ENCODE peak calls at places on chromosomes 6 and 20, in nine cellular contexts. One of them, this sample, is unnamed.
A peak's percentile ranks its signal among the peaks of the same experiment; 100 is the strongest.

GRCh38 chr6:129140571-129140970 is 257.6 kb downstream of the LAMA2 start:
- DNase-seq in stomach: no peak
- DNase-seq in HCT116: no peak
- DNase-seq in uterus: peak; percentile 38
- DNase-seq in spleen: no peak
- DNase-seq in NB4: no peak
- DNase-seq in H1: no peak
- DNase-seq in GM12878: no peak
- DNase-seq in A549: no peak
- DNase-seq in this sample: no peak

GRCh38 chr6:89412071-89413005 is at the start of gene RRAGD:
- DNase-seq in uterus: peak; percentile 41
- DNase-seq in A549: peak; percentile 50
- DNase-seq in NB4: peak; percentile 85
- DNase-seq in HCT116: peak; percentile 4
- DNase-seq in H1: peak; percentile 67
- DNase-seq in stomach: peak; percentile 66
- DNase-seq in spleen: peak; percentile 91
- DNase-seq in GM12878: no peak
- DNase-seq in this sample: peak; percentile 81

GRCh38 chr6:106069478-106069877 is 16.7 kb upstream of the PRDM1 start:
- DNase-seq in NB4: no peak
- DNase-seq in stomach: peak; percentile 48
- DNase-seq in GM12878: no peak
- DNase-seq in A549: no peak
- DNase-seq in H1: no peak
- DNase-seq in spleen: no peak
- DNase-seq in HCT116: no peak
- DNase-seq in uterus: no peak
- DNase-seq in this sample: peak; percentile 84

GRCh38 chr6:161271343-161272019 is 2.4 kb downstream of the AGPAT4 start:
- DNase-seq in stomach: no peak
- DNase-seq in NB4: peak; percentile 8
- DNase-seq in GM12878: no peak
- DNase-seq in uterus: no peak
- DNase-seq in A549: no peak
- DNase-seq in H1: no peak
- DNase-seq in spleen: no peak
- DNase-seq in HCT116: no peak
- DNase-seq in this sample: no peak

GRCh38 chr6:120584111-120584760 is 750.0 kb downstream of the TBC1D32 start:
- DNase-seq in GM12878: no peak
- DNase-seq in NB4: no peak
- DNase-seq in uterus: no peak
- DNase-seq in HCT116: no peak
- DNase-seq in A549: no peak
- DNase-seq in H1: peak; percentile 49
- DNase-seq in spleen: no peak
- DNase-seq in stomach: no peak
- DNase-seq in this sample: no peak

GRCh38 chr20:24964518-24964838 is 15.4 kb downstream of the CST7 start:
- DNase-seq in NB4: no peak
- DNase-seq in A549: no peak
- DNase-seq in stomach: no peak
- DNase-seq in H1: no peak
- DNase-seq in spleen: no peak
- DNase-seq in HCT116: no peak
- DNase-seq in uterus: no peak
- DNase-seq in GM12878: no peak
- DNase-seq in this sample: no peak

GRCh38 chr20:44967207-44967807 is 995 bp downstream of the STK4 start:
- DNase-seq in GM12878: no peak
- DNase-seq in NB4: peak; percentile 76
- DNase-seq in H1: no peak
- DNase-seq in uterus: no peak
- DNase-seq in A549: no peak
- DNase-seq in stomach: no peak
- DNase-seq in spleen: no peak
- DNase-seq in HCT116: no peak
- DNase-seq in this sample: no peak

GRCh38 chr6:15366879-15367278 is 121.0 kb downstream of the JARID2 start:
- DNase-seq in HCT116: no peak
- DNase-seq in NB4: no peak
- DNase-seq in spleen: no peak
- DNase-seq in GM12878: no peak
- DNase-seq in A549: no peak
- DNase-seq in uterus: no peak
- DNase-seq in stomach: no peak
- DNase-seq in H1: no peak
- DNase-seq in this sample: no peak

GRCh38 chr6:149284904-149285303 is 32.6 kb upstream of the TAB2 start:
- DNase-seq in HCT116: no peak
- DNase-seq in spleen: no peak
- DNase-seq in H1: no peak
- DNase-seq in NB4: no peak
- DNase-seq in GM12878: no peak
- DNase-seq in A549: no peak
- DNase-seq in uterus: no peak
- DNase-seq in stomach: no peak
- DNase-seq in this sample: no peak

GRCh38 chr6:3956054-3956453 is 106.9 kb downstream of the FAM50B start:
- DNase-seq in spleen: no peak
- DNase-seq in NB4: no peak
- DNase-seq in uterus: no peak
- DNase-seq in HCT116: no peak
- DNase-seq in GM12878: no peak
- DNase-seq in H1: no peak
- DNase-seq in A549: no peak
- DNase-seq in stomach: no peak
- DNase-seq in this sample: no peak

GRCh38 chr20:8624046-8624445 is 444.8 kb upstream of the PLCB4 start:
- DNase-seq in A549: no peak
- DNase-seq in spleen: no peak
- DNase-seq in GM12878: no peak
- DNase-seq in NB4: no peak
- DNase-seq in HCT116: no peak
- DNase-seq in H1: no peak
- DNase-seq in uterus: no peak
- DNase-seq in stomach: no peak
- DNase-seq in this sample: no peak

GRCh38 chr6:73388800-73389512 is 5.7 kb upstream of the DDX43 start:
- DNase-seq in NB4: peak; percentile 93
- DNase-seq in spleen: peak; percentile 87
- DNase-seq in H1: peak; percentile 82
- DNase-seq in GM12878: no peak
- DNase-seq in stomach: peak; percentile 58
- DNase-seq in uterus: peak; percentile 26
- DNase-seq in A549: peak; percentile 47
- DNase-seq in HCT116: peak; percentile 70
- DNase-seq in this sample: peak; percentile 62

GRCh38 chr20:25081065-25081729 is 744 bp downstream of the VSX1 start:
- DNase-seq in A549: no peak
- DNase-seq in spleen: peak; percentile 64
- DNase-seq in HCT116: no peak
- DNase-seq in GM12878: no peak
- DNase-seq in uterus: no peak
- DNase-seq in H1: peak; percentile 94
- DNase-seq in NB4: peak; percentile 27
- DNase-seq in stomach: peak; percentile 28
- DNase-seq in this sample: peak; percentile 44

GRCh38 chr6:28606424-28607391 is 81.0 kb downstream of the GPX5 start:
- DNase-seq in stomach: no peak
- DNase-seq in spleen: no peak
- DNase-seq in H1: peak; percentile 84
- DNase-seq in GM12878: peak; percentile 45
- DNase-seq in uterus: no peak
- DNase-seq in A549: peak; percentile 83
- DNase-seq in NB4: peak; percentile 80
- DNase-seq in HCT116: peak; percentile 87
- DNase-seq in this sample: peak; percentile 28

GRCh38 chr6:66735106-66735890 is 1028.3 kb upstream of the EYS start:
- DNase-seq in HCT116: no peak
- DNase-seq in uterus: no peak
- DNase-seq in H1: no peak
- DNase-seq in spleen: no peak
- DNase-seq in stomach: no peak
- DNase-seq in GM12878: no peak
- DNase-seq in NB4: peak; percentile 11
- DNase-seq in A549: no peak
- DNase-seq in this sample: no peak

GRCh38 chr20:42435230-42435629 is 754.5 kb downstream of the PTPRT start:
- DNase-seq in NB4: no peak
- DNase-seq in GM12878: peak; percentile 17
- DNase-seq in H1: no peak
- DNase-seq in HCT116: no peak
- DNase-seq in uterus: no peak
- DNase-seq in A549: no peak
- DNase-seq in stomach: no peak
- DNase-seq in spleen: no peak
- DNase-seq in this sample: no peak

GRCh38 chr6:33492093-33492492 is 37.7 kb downstream of the ZBTB9 start:
- DNase-seq in spleen: no peak
- DNase-seq in H1: no peak
- DNase-seq in A549: no peak
- DNase-seq in NB4: peak; percentile 42
- DNase-seq in HCT116: no peak
- DNase-seq in uterus: no peak
- DNase-seq in GM12878: no peak
- DNase-seq in stomach: no peak
- DNase-seq in this sample: no peak

GRCh38 chr20:47778398-47779354 is 6.6 kb downstream of the SULF2 start:
- DNase-seq in GM12878: no peak
- DNase-seq in uterus: no peak
- DNase-seq in H1: no peak
- DNase-seq in HCT116: no peak
- DNase-seq in stomach: no peak
- DNase-seq in A549: no peak
- DNase-seq in NB4: no peak
- DNase-seq in spleen: no peak
- DNase-seq in this sample: no peak

GRCh38 chr6:157223021-157223430 is 100.3 kb downstream of the TMEM242 start:
- DNase-seq in uterus: no peak
- DNase-seq in H1: no peak
- DNase-seq in spleen: peak; percentile 79
- DNase-seq in stomach: no peak
- DNase-seq in GM12878: no peak
- DNase-seq in NB4: peak; percentile 95
- DNase-seq in HCT116: no peak
- DNase-seq in A549: no peak
- DNase-seq in this sample: no peak

GRCh38 chr6:157225575-157225995 is 97.7 kb downstream of the TMEM242 start:
- DNase-seq in H1: peak; percentile 39
- DNase-seq in A549: no peak
- DNase-seq in GM12878: no peak
- DNase-seq in uterus: no peak
- DNase-seq in HCT116: no peak
- DNase-seq in NB4: no peak
- DNase-seq in stomach: no peak
- DNase-seq in spleen: peak; percentile 64
- DNase-seq in this sample: no peak

GRCh38 chr6:157224957-157225574 is 98.3 kb downstream of the TMEM242 start:
- DNase-seq in NB4: no peak
- DNase-seq in GM12878: no peak
- DNase-seq in spleen: peak; percentile 54
- DNase-seq in HCT116: no peak
- DNase-seq in uterus: no peak
- DNase-seq in H1: no peak
- DNase-seq in A549: no peak
- DNase-seq in stomach: no peak
- DNase-seq in this sample: no peak

GRCh38 chr6:157223486-157223885 is 99.8 kb downstream of the TMEM242 start:
- DNase-seq in HCT116: no peak
- DNase-seq in stomach: no peak
- DNase-seq in A549: no peak
- DNase-seq in GM12878: no peak
- DNase-seq in spleen: peak; percentile 69
- DNase-seq in NB4: peak; percentile 74
- DNase-seq in H1: no peak
- DNase-seq in uterus: no peak
- DNase-seq in this sample: no peak

GRCh38 chr6:157224178-157224956 is 99.0 kb downstream of the TMEM242 start:
- DNase-seq in H1: peak; percentile 42
- DNase-seq in stomach: no peak
- DNase-seq in HCT116: no peak
- DNase-seq in GM12878: no peak
- DNase-seq in uterus: no peak
- DNase-seq in NB4: peak; percentile 66
- DNase-seq in spleen: peak; percentile 83
- DNase-seq in A549: no peak
- DNase-seq in this sample: no peak
- H3K4me3 ChIP-seq in H1: no peak overlapping the region
- H3K4me3 ChIP-seq in stomach: no peak overlapping the region
- H3K4me3 ChIP-seq in HCT116: no peak overlapping the region
- H3K4me3 ChIP-seq in GM12878: no peak overlapping the region
- H3K4me3 ChIP-seq in uterus: no peak overlapping the region
- H3K4me3 ChIP-seq in NB4: no peak overlapping the region
- H3K4me3 ChIP-seq in spleen: no peak overlapping the region
- H3K4me3 ChIP-seq in A549: no peak overlapping the region
- H3K4me3 ChIP-seq in this sample: no peak overlapping the region

GRCh38 chr20:15185913-15186312 is 848.5 kb upstream of the FLRT3 start:
- DNase-seq in H1: no peak
- DNase-seq in spleen: no peak
- DNase-seq in stomach: no peak
- DNase-seq in A549: no peak
- DNase-seq in uterus: no peak
- DNase-seq in GM12878: no peak
- DNase-seq in NB4: no peak
- DNase-seq in HCT116: no peak
- DNase-seq in this sample: no peak
- TF ChIP-seq POLR2A in H1: no peak
- TF ChIP-seq POLR2A in spleen: no peak
- TF ChIP-seq POLR2A in stomach: no peak
- TF ChIP-seq POLR2A in A549: no peak
- TF ChIP-seq POLR2A in uterus: no peak
- TF ChIP-seq POLR2A in GM12878: no peak
- TF ChIP-seq POLR2A in NB4: no peak
- TF ChIP-seq POLR2A in HCT116: no peak
- TF ChIP-seq POLR2A in this sample: no peak

DNA sequence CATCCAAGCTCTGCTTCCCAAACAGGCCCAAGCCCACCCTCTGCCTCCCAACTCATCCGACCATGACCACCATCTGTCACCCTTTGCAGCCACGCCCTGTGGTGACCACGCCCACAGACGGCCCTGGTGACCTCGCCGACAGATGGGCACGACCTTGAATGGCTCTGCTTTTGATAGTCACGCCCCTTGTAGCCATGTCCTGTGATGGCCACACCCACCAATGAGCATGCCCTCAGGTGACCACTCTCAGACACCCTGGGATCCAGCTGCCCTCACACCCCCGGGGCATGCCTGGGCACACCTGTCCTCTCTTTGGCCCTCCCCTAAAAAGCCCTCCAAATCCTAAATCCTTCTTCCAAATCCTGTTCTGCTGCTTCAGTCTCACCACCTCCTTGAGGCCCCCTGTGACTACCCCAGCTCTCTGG is 51.0 kb downstream of the SSR1 start:
- DNase-seq in A549: peak; percentile 9
- DNase-seq in GM12878: no peak
- DNase-seq in HCT116: no peak
- DNase-seq in spleen: peak; percentile 78
- DNase-seq in stomach: no peak
- DNase-seq in NB4: no peak
- DNase-seq in uterus: no peak
- DNase-seq in H1: peak; percentile 86
- DNase-seq in this sample: peak; percentile 47
- H3K4me3 ChIP-seq in A549: peak overlapping the region; percentile 56
- H3K4me3 ChIP-seq in GM12878: no peak overlapping the region
- H3K4me3 ChIP-seq in HCT116: peak overlapping the region; percentile 79
- H3K4me3 ChIP-seq in spleen: no peak overlapping the region
- H3K4me3 ChIP-seq in stomach: peak overlapping the region; percentile 63
- H3K4me3 ChIP-seq in NB4: no peak overlapping the region
- H3K4me3 ChIP-seq in uterus: no peak overlapping the region
- H3K4me3 ChIP-seq in H1: peak overlapping the region; percentile 50
- H3K4me3 ChIP-seq in this sample: no peak overlapping the region

GRCh38 chr6:148272084-148272483 is 70.6 kb upstream of the SASH1 start:
- DNase-seq in GM12878: no peak
- DNase-seq in stomach: no peak
- DNase-seq in H1: no peak
- DNase-seq in spleen: no peak
- DNase-seq in NB4: no peak
- DNase-seq in HCT116: no peak
- DNase-seq in A549: no peak
- DNase-seq in uterus: no peak
- DNase-seq in this sample: no peak
- TF ChIP-seq POLR2A in GM12878: no peak
- TF ChIP-seq POLR2A in stomach: no peak
- TF ChIP-seq POLR2A in H1: no peak
- TF ChIP-seq POLR2A in spleen: no peak
- TF ChIP-seq POLR2A in NB4: no peak
- TF ChIP-seq POLR2A in HCT116: no peak
- TF ChIP-seq POLR2A in A549: no peak
- TF ChIP-seq POLR2A in uterus: no peak
- TF ChIP-seq POLR2A in this sample: no peak